ENCODE peak calls at places on chromosome 9, in seven cellular contexts. P, L, Z, M, J, W and G are unnamed samples.

GRCh38 chr9:93994132-93994531 is 39.0 kb upstream of the BARX1 start:
- DNase-seq in P (no peak), L (no peak), Z (no peak), M (no peak), J (no peak), W (no peak), G (no peak)

GRCh38 chr9:116549786-116550660 is 137.1 kb upstream of the TRIM32 start:
- DNase-seq in P (no peak), L (no peak), Z (no peak), M (no peak), J (no peak), W (no peak), G (no peak)

GRCh38 chr9:74777136-74777879 is 110.4 kb downstream of the TRPM6 start:
- DNase-seq in P (peak), L (peak), Z (peak), M (no peak), J (peak), W (peak), G (no peak)

GRCh38 chr9:78021692-78022091 is 9.9 kb downstream of the GNAQ start:
- DNase-seq in P (no peak), L (peak), Z (peak), M (no peak), J (no peak), W (no peak), G (no peak)

GRCh38 chr9:33140406-33141360 is 26.5 kb downstream of the B4GALT1 start:
- DNase-seq in P (peak), L (no peak), Z (no peak), M (no peak), J (no peak), W (no peak), G (no peak)

GRCh38 chr9:116157436-116158138 is 4.0 kb downstream of the PAPPA start:
- DNase-seq in P (no peak), L (no peak), Z (no peak), M (no peak), J (peak), W (peak), G (no peak)

GRCh38 chr9:113650207-113651131 is 186.9 kb downstream of the RGS3 start:
- DNase-seq in P (no peak), L (no peak), Z (no peak), M (peak), J (no peak), W (peak), G (no peak)

GRCh38 chr9:114093761-114094505 is 5.2 kb downstream of the KIF12 start:
- DNase-seq in P (no peak), L (no peak), Z (no peak), M (no peak), J (no peak), W (no peak), G (no peak)

GRCh38 chr9:130263601-130264413 is 1.8 kb upstream of the HMCN2 start:
- DNase-seq in P (peak), L (no peak), Z (no peak), M (no peak), J (no peak), W (no peak), G (no peak)

GRCh38 chr9:1875921-1876448 is 139.2 kb upstream of the SMARCA2 start:
- DNase-seq in P (no peak), L (no peak), Z (peak), M (no peak), J (no peak), W (no peak), G (no peak)

GRCh38 chr9:134477342-134477925 is 151.2 kb downstream of the RXRA start:
- DNase-seq in P (no peak), L (no peak), Z (no peak), M (no peak), J (no peak), W (no peak), G (no peak)

GRCh38 chr9:6134661-6135177 is 80.9 kb upstream of the IL33 start:
- DNase-seq in P (no peak), L (no peak), Z (no peak), M (no peak), J (no peak), W (no peak), G (no peak)

GRCh38 chr9:89734561-89734960 is 129.7 kb downstream of the GADD45G start:
- DNase-seq in P (no peak), L (no peak), Z (no peak), M (no peak), J (no peak), W (no peak), G (no peak)

GRCh38 chr9:21549251-21549765 is 67.2 kb upstream of the IFNE start:
- DNase-seq in P (no peak), L (no peak), Z (peak), M (no peak), J (no peak), W (no peak), G (peak)

GRCh38 chr9:136759436-136760325 is 1.6 kb upstream of the LCN8 start:
- DNase-seq in P (no peak), L (no peak), Z (no peak), M (no peak), J (no peak), W (no peak), G (no peak)

GRCh38 chr9:126793686-126794417 is 11.0 kb upstream of the ZBTB43 start:
- DNase-seq in P (no peak), L (no peak), Z (no peak), M (no peak), J (no peak), W (no peak), G (no peak)

GRCh38 chr9:35659340-35659739 is 1.2 kb downstream of the CCDC107 start:
- DNase-seq in P (peak), L (no peak), Z (no peak), M (no peak), J (no peak), W (no peak), G (no peak)
- H3K4me3 ChIP-seq in P (peak), L (peak), Z (no peak), M (peak), J (peak), W (peak), G (peak)

GRCh38 chr9:121105531-121105930 is 30.8 kb downstream of the CNTRL start:
- DNase-seq in P (peak), L (no peak), Z (no peak), M (no peak), J (no peak), W (no peak), G (no peak)

GRCh38 chr9:121107881-121108280 is 33.1 kb downstream of the CNTRL start:
- DNase-seq in P (peak), L (no peak), Z (no peak), M (no peak), J (no peak), W (no peak), G (no peak)

GRCh38 chr9:121107041-121107440 is 32.3 kb downstream of the CNTRL start:
- DNase-seq in P (peak), L (peak), Z (no peak), M (no peak), J (no peak), W (peak), G (no peak)
- TF ChIP-seq CTCF in P (peak), L (peak), Z (no peak), M (no peak), J (no peak), W (no peak), G (peak)

GRCh38 chr9:124439661-124440243 is 10.5 kb upstream of the ADGRD2 start:
- DNase-seq in P (no peak), L (no peak), Z (no peak), M (no peak), J (no peak), W (no peak), G (no peak)

GRCh38 chr9:124439086-124439485 is 11.2 kb upstream of the ADGRD2 start:
- DNase-seq in P (no peak), L (no peak), Z (no peak), M (no peak), J (no peak), W (no peak), G (no peak)

GRCh38 chr9:124438091-124438490 is 12.2 kb upstream of the ADGRD2 start:
- DNase-seq in P (no peak), L (no peak), Z (no peak), M (no peak), J (no peak), W (no peak), G (no peak)

GRCh38 chr9:124437086-124437485 is 13.2 kb upstream of the ADGRD2 start:
- DNase-seq in P (no peak), L (no peak), Z (no peak), M (no peak), J (no peak), W (no peak), G (no peak)

GRCh38 chr9:124436320-124436719 is 13.9 kb upstream of the ADGRD2 start:
- DNase-seq in P (no peak), L (no peak), Z (no peak), M (no peak), J (no peak), W (no peak), G (no peak)
- H3K4me3 ChIP-seq in P (no peak), L (no peak), Z (no peak), M (no peak), J (no peak), W (no peak), G (no peak)

DNA sequence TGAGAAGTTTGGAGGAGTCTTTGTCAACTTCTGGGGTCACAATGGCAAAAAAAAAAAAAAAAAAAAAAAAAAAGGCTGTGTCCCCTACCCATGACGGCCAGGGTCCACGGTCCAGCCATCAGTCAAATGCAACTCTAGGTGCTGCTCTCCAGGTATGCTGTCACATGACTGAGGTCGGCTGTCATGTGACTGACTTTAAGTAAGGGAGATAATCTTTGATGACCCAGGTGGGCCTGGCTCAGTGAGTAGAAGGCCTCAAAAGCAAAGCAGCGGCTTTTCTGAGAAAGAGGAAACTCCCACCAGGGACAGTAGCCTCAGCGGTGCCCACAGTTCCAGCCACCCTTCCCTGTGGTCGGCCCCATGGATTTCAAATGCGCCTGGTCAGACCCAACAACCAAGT is 117.7 kb downstream of the ROR2 start:
- DNase-seq in P (no peak), L (no peak), Z (no peak), M (no peak), J (no peak), W (no peak), G (no peak)
- TF ChIP-seq CTCF in P (no peak), L (no peak), Z (no peak), M (no peak), J (no peak), W (no peak), G (no peak)